ENCODE peak calls at places on chromosomes 11 and 22, in seven cellular contexts. H, Z, K, J, L, Y and G are unnamed samples.
A peak's percentile ranks its signal among the peaks of the same experiment; 100 is the strongest.

GRCh38 chr11:123063396-123064267 is 1.7 kb upstream of the HSPA8 start:
- DNase-seq in H (peak; percentile 69), Z (peak; percentile 41), K (peak; percentile 29), J (peak; percentile 93), L (peak; percentile 66), Y (peak; percentile 76), G (peak; percentile 52)

GRCh38 chr11:19253149-19253540 is 12.4 kb upstream of the E2F8 start:
- DNase-seq in H (peak; percentile 55), Z (no peak), K (no peak), J (peak; percentile 89), L (no peak), Y (no peak), G (no peak)

GRCh38 chr11:64729851-64730382 is 6.9 kb upstream of the NRXN2 start:
- DNase-seq in H (peak; percentile 71), Z (peak; percentile 55), K (no peak), J (no peak), L (no peak), Y (no peak), G (no peak)

GRCh38 chr11:59187587-59187986 is 15.7 kb downstream of the DTX4 start:
- DNase-seq in H (peak; percentile 61), Z (peak; percentile 64), K (no peak), J (peak; percentile 95), L (peak; percentile 89), Y (no peak), G (no peak)

GRCh38 chr11:68328374-68329091 is 16.1 kb downstream of the LRP5 start:
- DNase-seq in H (peak; percentile 60), Z (no peak), K (no peak), J (no peak), L (no peak), Y (no peak), G (no peak)

GRCh38 chr11:20022363-20023081 is 137.8 kb downstream of the DBX1 start:
- DNase-seq in H (no peak), Z (no peak), K (no peak), J (no peak), L (no peak), Y (peak; percentile 61), G (no peak)

GRCh38 chr11:94876222-94876621 is 97.1 kb downstream of the CWC15 start:
- DNase-seq in H (no peak), Z (peak; percentile 25), K (no peak), J (peak; percentile 62), L (no peak), Y (no peak), G (no peak)

GRCh38 chr11:120894207-120894989 is 129.5 kb upstream of the TBCEL start:
- DNase-seq in H (no peak), Z (no peak), K (no peak), J (no peak), L (no peak), Y (no peak), G (no peak)

GRCh38 chr11:13043912-13044628 is 35.0 kb downstream of the RASSF10 start:
- DNase-seq in H (peak; percentile 37), Z (no peak), K (no peak), J (peak; percentile 77), L (no peak), Y (no peak), G (no peak)

GRCh38 chr11:44634401-44635281 is 69.2 kb downstream of the CD82 start:
- DNase-seq in H (peak; percentile 37), Z (peak; percentile 53), K (peak; percentile 19), J (peak; percentile 92), L (peak; percentile 78), Y (peak; percentile 60), G (peak; percentile 44)

GRCh38 chr11:40129276-40129675 is 1330.2 kb downstream of the LRRC4C start:
- DNase-seq in H (no peak), Z (no peak), K (no peak), J (no peak), L (no peak), Y (no peak), G (no peak)

GRCh38 chr22:38712496-38713207 is 6.9 kb downstream of the GTPBP1 start:
- DNase-seq in H (no peak), Z (no peak), K (no peak), J (no peak), L (peak; percentile 12), Y (no peak), G (no peak)

GRCh38 chr11:69292221-69292648 is 1.7 kb upstream of the MYEOV start:
- DNase-seq in H (no peak), Z (no peak), K (no peak), J (no peak), L (peak; percentile 51), Y (peak; percentile 31), G (no peak)

GRCh38 chr22:50697667-50698506 is 25.3 kb downstream of the SHANK3 start:
- DNase-seq in H (no peak), Z (no peak), K (no peak), J (no peak), L (peak; percentile 41), Y (no peak), G (no peak)

GRCh38 chr11:78156081-78156844 is 16.8 kb upstream of the ALG8 start:
- DNase-seq in H (no peak), Z (no peak), K (no peak), J (no peak), L (no peak), Y (peak; percentile 83), G (no peak)

GRCh38 chr11:134949121-134949591 is 537.1 kb upstream of the B3GAT1 start:
- DNase-seq in H (no peak), Z (no peak), K (peak; percentile 28), J (peak; percentile 70), L (peak; percentile 62), Y (peak; percentile 75), G (peak; percentile 49)

GRCh38 chr22:19110064-19110458 is 12.2 kb downstream of the DGCR2 start:
- DNase-seq in H (no peak), Z (no peak), K (no peak), J (no peak), L (no peak), Y (no peak), G (no peak)

GRCh38 chr11:102317099-102317767 is at the start of gene BIRC3:
- DNase-seq in H (peak; percentile 91), Z (peak; percentile 86), K (peak; percentile 79), J (peak; percentile 93), L (peak; percentile 88), Y (peak; percentile 95), G (peak; percentile 98)

DNA sequence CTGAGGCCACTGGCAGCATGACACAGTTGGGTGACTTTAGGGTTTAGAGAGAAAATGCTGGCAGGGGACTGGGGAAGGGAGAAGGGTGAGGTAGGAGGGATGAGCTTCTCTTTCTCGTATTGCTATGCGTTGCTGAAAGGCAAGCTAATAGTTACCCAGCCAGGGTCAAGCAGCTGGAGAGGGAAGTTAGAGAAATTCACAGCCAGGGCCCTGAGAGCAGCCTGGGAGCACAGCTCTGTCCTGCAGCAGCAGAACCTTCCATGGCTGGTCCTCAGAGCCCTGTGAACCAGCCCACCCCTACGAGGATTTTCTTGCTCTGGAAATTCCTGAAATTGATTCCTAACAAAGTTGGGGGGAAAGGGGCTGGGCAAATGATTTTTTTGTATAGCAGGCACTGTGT is 679.7 kb downstream of the NTM start:
- DNase-seq in H (no peak), Z (no peak), K (no peak), J (no peak), L (no peak), Y (no peak), G (no peak)
- H3K4me3 ChIP-seq in H (no peak overlapping the region), Z (no peak overlapping the region), K (no peak overlapping the region), J (no peak overlapping the region), L (no peak overlapping the region), Y (no peak overlapping the region), G (no peak overlapping the region)

DNA sequence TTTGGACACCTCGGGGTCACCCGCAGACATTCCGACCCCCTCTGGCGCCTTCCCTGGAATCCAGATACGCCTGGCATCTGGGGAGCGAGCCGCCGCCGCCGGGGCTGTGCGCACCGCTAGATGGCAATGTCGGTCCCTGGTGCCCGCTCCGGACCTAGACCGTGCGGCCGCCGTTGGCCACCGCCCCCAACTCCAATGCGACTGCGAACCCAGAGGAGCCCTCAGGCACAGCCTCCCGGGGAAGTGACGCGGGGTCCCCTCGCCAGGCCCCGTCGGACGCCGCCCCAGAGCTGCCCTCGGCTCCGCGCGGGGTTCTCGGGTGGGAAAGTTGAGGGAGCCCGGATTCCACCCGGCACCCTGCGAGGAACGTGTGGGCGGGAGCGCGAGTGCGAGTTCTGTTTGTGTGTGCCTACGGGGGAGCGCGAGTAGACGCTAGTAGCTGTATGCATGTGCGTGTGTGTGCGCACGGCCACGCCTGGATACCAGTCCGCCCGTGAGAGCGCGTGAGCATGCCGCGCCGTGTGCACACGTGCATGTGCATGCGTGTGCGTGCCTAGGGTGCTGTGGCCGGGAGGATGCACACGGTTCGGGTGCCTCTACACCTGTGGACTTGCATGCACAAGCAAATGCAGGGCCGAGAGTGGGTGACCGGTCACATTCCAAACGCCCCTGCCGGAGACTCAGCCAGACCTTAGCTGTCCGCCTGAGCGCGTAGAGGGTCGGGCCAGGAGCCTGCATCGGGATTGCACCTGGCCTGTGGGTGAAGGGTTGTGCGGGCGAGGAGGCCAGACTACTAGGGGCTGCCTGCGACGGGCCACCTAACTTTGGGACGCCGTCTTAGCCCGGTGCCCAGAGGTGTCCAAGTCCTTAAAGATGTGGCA is 1.9 kb downstream of the CHRM4 start:
- DNase-seq in H (peak; percentile 83), Z (peak; percentile 63), K (no peak), J (no peak), L (peak; percentile 84), Y (peak; percentile 45), G (no peak)
- TF ChIP-seq CTCF in H (peak; percentile 88), Z (peak; percentile 59), K (peak; percentile 74), J (peak; percentile 74), L (peak; percentile 82), Y (peak; percentile 79), G (peak; percentile 65)

GRCh38 chr11:803770-804598 is 1.0 kb downstream of the PIDD1 start:
- DNase-seq in H (no peak), Z (no peak), K (no peak), J (no peak), L (no peak), Y (no peak), G (no peak)
- H3K4me3 ChIP-seq in H (no peak overlapping the region), Z (peak overlapping the region; percentile 34), K (peak overlapping the region; percentile 51), J (peak overlapping the region; percentile 75), L (peak overlapping the region; percentile 72), Y (peak overlapping the region; percentile 68), G (peak overlapping the region; percentile 70)

DNA sequence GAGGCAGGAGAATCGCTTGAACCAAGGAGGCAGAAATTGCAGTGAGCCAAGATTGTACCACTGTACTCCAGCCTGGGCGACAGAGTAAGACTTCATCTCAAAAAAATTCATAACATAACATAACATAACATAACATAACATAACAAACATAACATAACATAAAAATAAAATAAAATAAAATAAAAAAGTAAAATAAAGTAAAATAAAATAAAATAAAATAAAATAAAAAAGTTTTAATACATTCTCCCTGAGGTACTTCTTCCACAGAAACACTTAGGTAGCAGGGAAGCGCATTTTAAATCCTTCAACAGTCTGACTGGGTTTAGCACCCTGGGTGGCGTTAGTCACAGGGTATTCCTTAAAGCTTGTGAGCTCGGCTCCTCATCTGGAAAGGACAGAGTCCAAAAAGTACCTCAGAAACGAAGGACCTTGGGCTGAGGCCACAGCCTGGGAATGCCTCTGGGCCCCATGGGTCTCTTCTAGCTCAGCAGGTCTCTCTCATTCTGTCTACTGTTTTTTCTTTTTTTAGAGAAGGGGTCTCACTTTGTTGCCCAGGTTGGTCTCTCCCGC is 41.7 kb downstream of the MICAL3 start:
- DNase-seq in H (no peak), Z (no peak), K (no peak), J (no peak), L (no peak), Y (no peak), G (no peak)
- TF ChIP-seq CTCF in H (no peak), Z (no peak), K (no peak), J (no peak), L (no peak), Y (no peak), G (no peak)

GRCh38 chr11:103994111-103994510 is 42.3 kb upstream of the DDI1 start:
- DNase-seq in H (no peak), Z (no peak), K (peak; percentile 42), J (no peak), L (no peak), Y (peak; percentile 47), G (no peak)
- H3K4me3 ChIP-seq in H (no peak overlapping the region), Z (no peak overlapping the region), K (no peak overlapping the region), J (no peak overlapping the region), L (no peak overlapping the region), Y (no peak overlapping the region), G (no peak overlapping the region)